ENCODE peak calls at places on chromosome 9, in seven cellular contexts. S is H7; N is AG04449; U is A549; Q is GM23248; E is endodermal cell; A is CD8-positive, alpha-beta T cell. Z is an unnamed sample.

GRCh38 chr9:37575921-37576721 is at the start of gene FBXO10:
- DNase-seq in S (peak; percentile 90), N (no peak), U (peak; percentile 69), Q (peak; percentile 91), E (peak; percentile 91), A (peak; percentile 36), Z (peak; percentile 48)

GRCh38 chr9:13750639-13751038 is 471.1 kb upstream of the MPDZ start:
- DNase-seq in S (peak; percentile 1), N (no peak), U (no peak), Q (no peak), E (no peak), A (no peak), Z (no peak)

GRCh38 chr9:14238044-14238443 is 75.9 kb downstream of the NFIB start:
- DNase-seq in S (no peak), N (no peak), U (peak; percentile 35), Q (peak; percentile 39), E (no peak), A (no peak), Z (no peak)

GRCh38 chr9:113380869-113381378 is 4.1 kb upstream of the HDHD3 start:
- DNase-seq in S (no peak), N (no peak), U (no peak), Q (no peak), E (no peak), A (no peak), Z (no peak)

GRCh38 chr9:132214027-132214622 is 52.3 kb downstream of the NTNG2 start:
- DNase-seq in S (peak; percentile 94), N (peak; percentile 71), U (peak; percentile 72), Q (peak; percentile 95), E (peak; percentile 86), A (no peak), Z (peak; percentile 52)

GRCh38 chr9:133167096-133167695 is 3.5 kb upstream of the GBGT1 start:
- DNase-seq in S (peak; percentile 32), N (no peak), U (no peak), Q (no peak), E (no peak), A (no peak), Z (no peak)

GRCh38 chr9:137083418-137084004 is 3.3 kb upstream of the MAN1B1 start:
- DNase-seq in S (no peak), N (peak; percentile 75), U (peak; percentile 78), Q (peak; percentile 98), E (peak; percentile 80), A (no peak), Z (peak; percentile 84)

GRCh38 chr9:6330958-6331634 is 2.9 kb downstream of the TPD52L3 start:
- DNase-seq in S (no peak), N (no peak), U (no peak), Q (peak; percentile 9), E (no peak), A (no peak), Z (no peak)

GRCh38 chr9:109320338-109320733 is 523 bp downstream of the EPB41L4B start:
- DNase-seq in S (peak; percentile 76), N (no peak), U (no peak), Q (peak; percentile 54), E (no peak), A (no peak), Z (no peak)

GRCh38 chr9:127105805-127106492 is 16.5 kb downstream of the ANGPTL2 start:
- DNase-seq in S (no peak), N (no peak), U (no peak), Q (peak; percentile 12), E (no peak), A (no peak), Z (no peak)

GRCh38 chr9:38360880-38361836 is 31.3 kb upstream of the ALDH1B1 start:
- DNase-seq in S (no peak), N (no peak), U (no peak), Q (no peak), E (peak; percentile 62), A (no peak), Z (no peak)

GRCh38 chr9:19481471-19481870 is 72.7 kb downstream of the ACER2 start:
- DNase-seq in S (no peak), N (no peak), U (no peak), Q (no peak), E (peak; percentile 32), A (no peak), Z (no peak)

GRCh38 chr9:98851730-98852462 is 44.4 kb downstream of the GALNT12 start:
- DNase-seq in S (no peak), N (no peak), U (no peak), Q (no peak), E (no peak), A (no peak), Z (no peak)

GRCh38 chr9:94014066-94014654 is 59.0 kb upstream of the BARX1 start:
- DNase-seq in S (peak; percentile 38), N (no peak), U (peak; percentile 31), Q (peak; percentile 67), E (no peak), A (no peak), Z (no peak)

GRCh38 chr9:91116226-91116625 is 245.5 kb downstream of the AUH start:
- DNase-seq in S (no peak), N (no peak), U (no peak), Q (no peak), E (no peak), A (no peak), Z (no peak)

GRCh38 chr9:131733601-131734061 is 6.2 kb downstream of the RAPGEF1 start:
- DNase-seq in S (peak; percentile 64), N (peak; percentile 87), U (peak; percentile 86), Q (peak; percentile 96), E (peak; percentile 54), A (peak; percentile 42), Z (peak; percentile 85)

GRCh38 chr9:7510209-7510608 is 289.4 kb downstream of the DMAC1 start:
- DNase-seq in S (no peak), N (no peak), U (no peak), Q (no peak), E (no peak), A (no peak), Z (no peak)

GRCh38 chr9:134324359-134325095 is 1.7 kb upstream of the RXRA start:
- DNase-seq in S (no peak), N (no peak), U (no peak), Q (no peak), E (no peak), A (no peak), Z (no peak)

GRCh38 chr9:124849801-124850200 is 3.5 kb upstream of the WDR38 start:
- DNase-seq in S (no peak), N (no peak), U (no peak), Q (peak; percentile 39), E (no peak), A (no peak), Z (peak; percentile 86)

DNA sequence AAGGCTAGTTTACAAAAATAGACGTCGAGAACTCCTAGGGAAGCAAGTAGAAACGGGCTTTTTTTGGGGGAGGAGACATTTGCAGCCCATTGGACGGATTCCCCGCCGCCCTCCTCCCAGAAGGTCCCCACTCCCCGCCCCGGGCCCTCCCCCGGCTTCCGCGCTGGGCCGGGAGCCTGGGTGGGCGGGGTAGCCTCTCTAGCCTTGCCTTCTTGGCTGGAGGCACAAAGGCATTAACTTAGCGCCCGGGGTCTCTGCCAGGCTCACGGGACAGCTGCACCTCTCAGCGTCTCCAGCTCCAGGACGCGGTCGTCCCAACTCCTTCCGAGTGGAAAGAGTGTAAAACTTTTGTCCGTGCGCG is at the start of gene DMRTA1:
- DNase-seq in S (peak; percentile 93), N (no peak), U (peak; percentile 80), Q (peak; percentile 76), E (peak; percentile 96), A (no peak), Z (peak; percentile 41)
- H3K4me3 ChIP-seq in S (peak within 1 kb of the TSS; percentile 88), N (peak within 1 kb of the TSS; percentile 60), U (peak within 1 kb of the TSS; percentile 86), Q (peak within 1 kb of the TSS; percentile 80), E (peak within 1 kb of the TSS; percentile 94), A (peak within 1 kb of the TSS; percentile 33), Z (peak within 1 kb of the TSS; percentile 70)

DNA sequence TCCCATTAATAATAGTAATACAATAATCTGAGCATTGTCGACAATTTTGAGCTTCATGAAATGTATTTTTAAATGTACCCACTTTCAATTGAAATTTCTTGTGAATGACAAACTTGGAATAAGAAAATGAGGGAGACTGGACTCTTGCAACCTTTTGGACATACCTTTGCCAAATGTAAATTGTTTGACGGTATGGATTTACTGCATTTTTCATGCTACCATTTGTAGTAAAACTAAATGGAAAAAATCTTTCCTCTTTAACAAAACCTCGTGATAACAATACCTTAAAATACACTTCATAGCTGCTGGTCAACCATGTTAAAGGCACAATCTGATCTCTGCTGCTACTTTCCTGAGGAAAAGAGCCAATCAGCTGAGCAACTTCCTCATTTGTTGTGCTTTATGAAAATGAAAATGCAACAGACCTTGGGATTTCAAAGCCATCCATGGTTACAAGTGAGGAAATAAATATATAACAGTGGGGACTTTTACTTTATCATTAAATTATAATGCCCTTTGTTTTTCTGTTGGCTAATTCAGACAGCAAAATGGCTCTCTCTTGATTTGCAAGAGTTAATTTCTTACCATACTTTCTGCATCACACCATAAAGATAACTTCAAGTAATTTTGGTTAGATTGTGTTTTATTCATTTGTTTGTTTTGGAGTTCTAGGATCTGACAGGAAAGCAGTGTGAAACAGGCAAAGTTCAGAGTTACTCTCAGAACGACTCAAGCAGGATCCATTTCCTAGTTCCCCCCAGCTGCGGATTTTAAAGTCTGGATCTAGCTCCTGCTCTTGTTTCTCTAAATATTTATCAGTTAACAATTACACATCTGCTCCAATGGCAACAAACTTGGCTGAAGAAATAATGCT is 1.1 kb downstream of the ALDH1A1 start:
- DNase-seq in S (no peak), N (no peak), U (no peak), Q (no peak), E (no peak), A (no peak), Z (no peak)
- H3K4me3 ChIP-seq in S (no peak overlapping the region), N (no peak overlapping the region), U (peak overlapping the region; percentile 67), Q (no peak overlapping the region), E (no peak overlapping the region), A (no peak overlapping the region), Z (no peak overlapping the region)

DNA sequence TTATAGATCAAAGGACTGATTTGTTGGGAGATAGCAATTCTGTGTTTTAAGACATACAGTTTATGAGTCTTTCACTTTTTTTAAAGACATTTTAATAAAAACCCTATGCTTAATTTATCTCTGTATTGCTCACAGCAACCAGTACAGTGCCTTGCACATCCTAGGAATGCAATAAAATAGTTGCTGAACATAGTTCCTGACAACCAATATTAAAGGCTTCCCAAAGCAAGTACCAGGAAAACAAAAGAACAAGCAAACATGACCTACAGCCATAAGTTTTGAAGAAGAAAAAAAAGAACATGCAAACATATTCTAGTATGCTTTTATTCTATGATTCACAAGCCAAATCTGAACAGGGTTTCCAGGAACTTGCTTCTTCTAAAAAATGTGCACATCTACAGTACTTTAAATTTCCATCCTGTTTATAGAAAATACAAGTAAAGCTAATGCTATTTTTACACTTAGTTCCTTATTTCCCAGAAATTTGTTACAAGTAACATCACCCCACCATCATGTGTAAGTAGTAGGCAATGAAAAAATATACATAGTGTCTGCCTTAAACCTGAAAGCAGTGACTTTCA is 4.5 kb downstream of the CEMIP2 start:
- DNase-seq in S (no peak), N (peak; percentile 28), U (no peak), Q (peak; percentile 59), E (no peak), A (no peak), Z (no peak)
- H3K4me3 ChIP-seq in S (no peak overlapping the region), N (no peak overlapping the region), U (peak overlapping the region; percentile 94), Q (peak overlapping the region; percentile 100), E (peak overlapping the region; percentile 17), A (no peak overlapping the region), Z (no peak overlapping the region)

GRCh38 chr9:114500583-114501292 is 4.5 kb downstream of the WHRN start:
- DNase-seq in S (peak; percentile 21), N (no peak), U (no peak), Q (no peak), E (no peak), A (no peak), Z (no peak)
- H3K4me3 ChIP-seq in S (no peak overlapping the region), N (no peak overlapping the region), U (no peak overlapping the region), Q (no peak overlapping the region), E (no peak overlapping the region), A (no peak overlapping the region), Z (no peak overlapping the region)